ENCODE peak calls at places on chromosomes 7 and 10, in four cellular contexts. One of them, this sample, is unnamed.

GRCh38 chr7:111516612-111517011 is 45.7 kb downstream of the IMMP2L start:
- DNase-seq in HCT116: no peak
- DNase-seq in K562: no peak
- DNase-seq in HepG2: no peak
- DNase-seq in this sample: no peak

GRCh38 chr7:47635091-47636090 is 53.5 kb upstream of the TNS3 start:
- DNase-seq in K562: no peak
- DNase-seq in HepG2: peak
- DNase-seq in HCT116: no peak
- DNase-seq in this sample: no peak

GRCh38 chr10:30986027-30986672 is 45.5 kb downstream of the ZNF438 start:
- DNase-seq in K562: no peak
- DNase-seq in HepG2: no peak
- DNase-seq in HCT116: no peak
- DNase-seq in this sample: peak

GRCh38 chr10:94076325-94076841 is 82.7 kb downstream of the PLCE1 start:
- DNase-seq in HCT116: no peak
- DNase-seq in K562: no peak
- DNase-seq in HepG2: peak
- DNase-seq in this sample: no peak

GRCh38 chr7:30633223-30633622 is 38.5 kb downstream of the GARS1 start:
- DNase-seq in K562: no peak
- DNase-seq in HepG2: no peak
- DNase-seq in HCT116: no peak
- DNase-seq in this sample: no peak

GRCh38 chr7:133705596-133705995 is 421.5 kb upstream of the LRGUK start:
- DNase-seq in HepG2: no peak
- DNase-seq in K562: no peak
- DNase-seq in HCT116: peak
- DNase-seq in this sample: peak

GRCh38 chr7:73908123-73908611 is 47.2 kb downstream of the TMEM270 start:
- DNase-seq in K562: no peak
- DNase-seq in HepG2: no peak
- DNase-seq in HCT116: no peak
- DNase-seq in this sample: no peak

GRCh38 chr10:43249962-43250624 is 16.8 kb downstream of the RASGEF1A start:
- DNase-seq in K562: no peak
- DNase-seq in HepG2: no peak
- DNase-seq in HCT116: no peak
- DNase-seq in this sample: no peak

GRCh38 chr7:106737202-106737562 is 76.2 kb upstream of the CCDC71L start:
- DNase-seq in K562: no peak
- DNase-seq in HepG2: no peak
- DNase-seq in HCT116: no peak
- DNase-seq in this sample: no peak

GRCh38 chr7:69411466-69411865 is 186.8 kb upstream of the AUTS2 start:
- DNase-seq in K562: no peak
- DNase-seq in HCT116: no peak
- DNase-seq in HepG2: no peak
- DNase-seq in this sample: no peak

GRCh38 chr10:59057350-59057749 is 119.1 kb upstream of the PHYHIPL start:
- DNase-seq in HCT116: no peak
- DNase-seq in K562: no peak
- DNase-seq in HepG2: peak
- DNase-seq in this sample: no peak

GRCh38 chr7:74420006-74420405 is 33.7 kb upstream of the GTF2IRD1 start:
- DNase-seq in K562: no peak
- DNase-seq in HCT116: no peak
- DNase-seq in HepG2: no peak
- DNase-seq in this sample: no peak

GRCh38 chr7:70571403-70571911 is 560.5 kb upstream of the GALNT17 start:
- DNase-seq in K562: no peak
- DNase-seq in HepG2: peak
- DNase-seq in HCT116: no peak
- DNase-seq in this sample: peak

GRCh38 chr7:55185941-55186609 is 167.3 kb downstream of the EGFR start:
- DNase-seq in HCT116: peak
- DNase-seq in HepG2: peak
- DNase-seq in K562: peak
- DNase-seq in this sample: peak

GRCh38 chr10:64086083-64086772 is 565.0 kb downstream of the REEP3 start:
- DNase-seq in HCT116: no peak
- DNase-seq in HepG2: no peak
- DNase-seq in K562: no peak
- DNase-seq in this sample: no peak

GRCh38 chr7:48587475-48587874 is 336.9 kb upstream of the CDC14C start:
- DNase-seq in K562: no peak
- DNase-seq in HCT116: no peak
- DNase-seq in HepG2: no peak
- DNase-seq in this sample: no peak

GRCh38 chr7:102975854-102976253 is 63.1 kb downstream of the LRRC17 start:
- DNase-seq in HepG2: no peak
- DNase-seq in HCT116: no peak
- DNase-seq in K562: peak
- DNase-seq in this sample: no peak

GRCh38 chr10:3469639-3470020 is 297.0 kb upstream of the PITRM1 start:
- DNase-seq in K562: no peak
- DNase-seq in HepG2: no peak
- DNase-seq in HCT116: no peak
- DNase-seq in this sample: no peak

GRCh38 chr7:116671681-116672595 is at the start of gene MET:
- DNase-seq in K562: peak
- DNase-seq in HepG2: peak
- DNase-seq in HCT116: peak
- DNase-seq in this sample: peak

GRCh38 chr7:50463035-50463434 is 12.9 kb upstream of the FIGNL1 start:
- DNase-seq in K562: no peak
- DNase-seq in HepG2: no peak
- DNase-seq in HCT116: no peak
- DNase-seq in this sample: no peak

GRCh38 chr10:101585841-101586240 is 2.2 kb downstream of the POLL start:
- DNase-seq in K562: no peak
- DNase-seq in HCT116: no peak
- DNase-seq in HepG2: no peak
- DNase-seq in this sample: no peak

GRCh38 chr7:152923711-152924110 is 164.2 kb downstream of the ACTR3B start:
- DNase-seq in HCT116: no peak
- DNase-seq in K562: no peak
- DNase-seq in HepG2: no peak
- DNase-seq in this sample: no peak

GRCh38 chr7:16466087-16466472 is 542 bp upstream of the SOSTDC1 start:
- DNase-seq in HCT116: no peak
- DNase-seq in HepG2: no peak
- DNase-seq in K562: no peak
- DNase-seq in this sample: no peak

GRCh38 chr7:16460789-16461465 is 4.6 kb downstream of the SOSTDC1 start:
- DNase-seq in HepG2: no peak
- DNase-seq in K562: no peak
- DNase-seq in HCT116: no peak
- DNase-seq in this sample: no peak

GRCh38 chr7:16463520-16463919 is 2.0 kb downstream of the SOSTDC1 start:
- DNase-seq in K562: no peak
- DNase-seq in HCT116: no peak
- DNase-seq in HepG2: no peak
- DNase-seq in this sample: no peak

GRCh38 chr7:16462618-16463017 is 2.9 kb downstream of the SOSTDC1 start:
- DNase-seq in HepG2: no peak
- DNase-seq in K562: no peak
- DNase-seq in HCT116: no peak
- DNase-seq in this sample: no peak

GRCh38 chr7:16465469-16466086 is at the start of gene SOSTDC1:
- DNase-seq in K562: peak
- DNase-seq in HepG2: no peak
- DNase-seq in HCT116: no peak
- DNase-seq in this sample: no peak
- TF ChIP-seq TCF7L2 in K562: no peak
- TF ChIP-seq TCF7L2 in HepG2: no peak
- TF ChIP-seq TCF7L2 in HCT116: no peak
- TF ChIP-seq TCF7L2 in this sample: no peak

GRCh38 chr7:104926905-104927454 is 87.0 kb upstream of the KMT2E start:
- DNase-seq in HCT116: no peak
- DNase-seq in HepG2: no peak
- DNase-seq in K562: no peak
- DNase-seq in this sample: no peak
- TF ChIP-seq TCF7L2 in HCT116: no peak
- TF ChIP-seq TCF7L2 in HepG2: no peak
- TF ChIP-seq TCF7L2 in K562: no peak
- TF ChIP-seq TCF7L2 in this sample: no peak

GRCh38 chr10:53646525-53646924 is 873.9 kb upstream of the MBL2 start:
- DNase-seq in HepG2: no peak
- DNase-seq in K562: no peak
- DNase-seq in HCT116: no peak
- DNase-seq in this sample: no peak
- TF ChIP-seq TCF7L2 in HepG2: no peak
- TF ChIP-seq TCF7L2 in K562: no peak
- TF ChIP-seq TCF7L2 in HCT116: no peak
- TF ChIP-seq TCF7L2 in this sample: no peak

GRCh38 chr7:22445871-22446270 is 54.1 kb downstream of the STEAP1B start:
- DNase-seq in HepG2: no peak
- DNase-seq in K562: no peak
- DNase-seq in HCT116: no peak
- DNase-seq in this sample: no peak

GRCh38 chr7:22443370-22444180 is 56.4 kb downstream of the STEAP1B start:
- DNase-seq in HCT116: no peak
- DNase-seq in K562: peak
- DNase-seq in HepG2: peak
- DNase-seq in this sample: no peak

GRCh38 chr7:22444181-22444966 is 55.6 kb downstream of the STEAP1B start:
- DNase-seq in HCT116: no peak
- DNase-seq in K562: no peak
- DNase-seq in HepG2: peak
- DNase-seq in this sample: no peak

GRCh38 chr7:22447008-22447407 is 53.0 kb downstream of the STEAP1B start:
- DNase-seq in K562: no peak
- DNase-seq in HepG2: no peak
- DNase-seq in HCT116: no peak
- DNase-seq in this sample: no peak

DNA sequence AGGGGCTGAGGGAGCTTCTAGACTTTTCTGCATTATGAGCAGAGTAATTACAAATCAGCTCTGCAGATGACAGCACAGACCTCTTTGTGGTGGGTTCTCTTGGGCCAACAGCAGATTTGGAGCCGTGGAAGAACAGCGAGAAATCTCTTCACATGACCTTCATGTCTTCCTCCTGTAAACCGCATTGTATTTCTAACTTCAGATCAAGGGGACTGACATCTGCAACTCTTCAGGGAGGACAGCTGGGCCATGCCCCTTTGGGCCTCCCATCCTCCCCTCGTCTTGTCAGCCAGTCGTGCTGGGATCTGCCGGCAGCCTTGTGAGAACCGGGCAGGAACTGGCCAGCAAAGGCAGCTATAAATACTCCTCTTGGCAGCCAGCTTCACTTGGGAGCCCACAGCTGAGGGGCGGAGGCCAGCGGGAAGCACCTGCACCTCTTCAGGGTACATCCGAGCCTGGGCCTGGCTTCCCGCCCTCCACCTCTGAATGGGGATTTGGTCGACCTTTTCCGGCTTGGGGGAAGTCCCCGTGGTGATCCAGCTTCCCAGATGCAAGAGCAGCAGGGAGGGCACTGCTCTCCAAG is 54.8 kb downstream of the STEAP1B start:
- DNase-seq in HepG2: no peak
- DNase-seq in HCT116: no peak
- DNase-seq in K562: no peak
- DNase-seq in this sample: no peak
- TF ChIP-seq TCF7L2 in HepG2: no peak
- TF ChIP-seq TCF7L2 in HCT116: no peak
- TF ChIP-seq TCF7L2 in K562: no peak
- TF ChIP-seq TCF7L2 in this sample: no peak

GRCh38 chr7:120259382-120259781 is 13.6 kb upstream of the KCND2 start:
- DNase-seq in K562: no peak
- DNase-seq in HepG2: no peak
- DNase-seq in HCT116: no peak
- DNase-seq in this sample: no peak
- TF ChIP-seq TCF7L2 in K562: no peak
- TF ChIP-seq TCF7L2 in HepG2: no peak
- TF ChIP-seq TCF7L2 in HCT116: no peak
- TF ChIP-seq TCF7L2 in this sample: no peak

GRCh38 chr10:118488710-118489497 is 106.5 kb downstream of the PRLHR start:
- DNase-seq in HCT116: no peak
- DNase-seq in K562: peak
- DNase-seq in HepG2: no peak
- DNase-seq in this sample: no peak
- TF ChIP-seq TCF7L2 in HCT116: no peak
- TF ChIP-seq TCF7L2 in K562: no peak
- TF ChIP-seq TCF7L2 in HepG2: no peak
- TF ChIP-seq TCF7L2 in this sample: no peak

GRCh38 chr10:105973912-105974311 is 1190.6 kb downstream of the SORCS1 start:
- DNase-seq in K562: no peak
- DNase-seq in HCT116: no peak
- DNase-seq in HepG2: no peak
- DNase-seq in this sample: no peak

GRCh38 chr10:105969884-105970377 is 1194.6 kb downstream of the SORCS1 start:
- DNase-seq in K562: no peak
- DNase-seq in HCT116: no peak
- DNase-seq in HepG2: no peak
- DNase-seq in this sample: no peak

GRCh38 chr10:105971460-105971859 is 1193.0 kb downstream of the SORCS1 start:
- DNase-seq in HCT116: no peak
- DNase-seq in K562: no peak
- DNase-seq in HepG2: no peak
- DNase-seq in this sample: no peak

GRCh38 chr10:105973252-105973877 is 1191.1 kb downstream of the SORCS1 start:
- DNase-seq in HCT116: no peak
- DNase-seq in HepG2: no peak
- DNase-seq in K562: no peak
- DNase-seq in this sample: no peak

DNA sequence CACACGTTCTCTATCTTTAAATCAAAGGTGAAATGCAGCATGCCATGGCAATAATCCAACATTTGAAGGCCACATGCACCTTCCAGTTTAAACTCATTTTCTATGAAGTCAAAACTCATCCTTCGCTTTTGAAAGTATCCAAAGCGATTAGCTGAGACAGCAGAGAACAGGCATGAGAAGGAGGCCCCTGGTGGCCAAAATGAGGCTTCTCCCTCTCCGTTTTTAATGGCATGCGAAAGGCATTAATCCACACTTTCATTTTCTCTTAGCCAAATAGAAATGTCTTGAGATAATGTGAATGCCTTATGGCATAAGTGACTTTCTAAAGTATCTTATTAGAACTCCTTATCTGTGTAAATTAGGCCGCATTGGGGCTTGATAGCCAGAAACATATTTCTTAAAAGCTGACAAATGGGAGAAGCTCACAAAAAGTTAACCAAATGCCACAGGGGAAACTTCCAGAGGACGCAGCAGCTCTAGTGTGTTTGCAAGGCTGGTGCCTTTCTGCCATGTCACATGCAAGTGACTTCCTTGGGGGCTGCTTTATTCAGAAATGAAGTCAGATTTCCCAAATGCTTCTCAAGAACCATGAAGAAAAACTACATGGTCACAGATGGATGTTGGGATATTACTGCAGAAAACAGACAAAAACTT is 1189.6 kb downstream of the SORCS1 start:
- DNase-seq in HCT116: no peak
- DNase-seq in K562: no peak
- DNase-seq in HepG2: no peak
- DNase-seq in this sample: no peak
- TF ChIP-seq TCF7L2 in HCT116: no peak
- TF ChIP-seq TCF7L2 in K562: no peak
- TF ChIP-seq TCF7L2 in HepG2: no peak
- TF ChIP-seq TCF7L2 in this sample: no peak